ENCODE peak calls at places on chromosome 16, in ten cellular contexts. Y is dorsolateral prefrontal cortex; Z is stimulated activated naive CD4-positive, alpha-beta T cell; N is fibroblast of lung; T is ureter; I is adrenal gland; H is DMS79 treated with DMSO at 0.1 percent for 48 hours; M is naive B cell; U is fibroblast of the conjunctiva; W is activated effector memory CD4-positive, alpha-beta T cell treated with Interleukin-2 at 50 U/mL for 16 hours. X is an unnamed sample.

GRCh38 chr16:58652741-58653140 is 23.1 kb upstream of the CNOT1 start:
- DNase-seq in Y (no peak), Z (no peak), N (peak; percentile 19), T (no peak), I (peak; percentile 64), H (no peak), M (no peak), U (no peak), W (no peak), X (no peak)

GRCh38 chr16:53098526-53099317 is 43.9 kb downstream of the CHD9 start:
- DNase-seq in Y (peak; percentile 79), Z (no peak), N (peak; percentile 97), T (peak; percentile 87), I (peak; percentile 91), H (peak; percentile 49), M (peak; percentile 81), U (peak; percentile 95), W (peak; percentile 25), X (no peak)

GRCh38 chr16:14667347-14668266 is 26.5 kb downstream of the PLA2G10 start:
- DNase-seq in Y (no peak), Z (no peak), N (no peak), T (no peak), I (no peak), H (no peak), M (no peak), U (no peak), W (no peak), X (no peak)

GRCh38 chr16:78005881-78006280 is 16.5 kb upstream of the CLEC3A start:
- DNase-seq in Y (no peak), Z (no peak), N (no peak), T (no peak), I (no peak), H (no peak), M (no peak), U (no peak), W (no peak), X (no peak)

GRCh38 chr16:10961231-10961630 is 16.9 kb downstream of the CLEC16A start:
- DNase-seq in Y (no peak), Z (no peak), N (peak; percentile 96), T (no peak), I (peak; percentile 70), H (no peak), M (no peak), U (no peak), W (no peak), X (no peak)

GRCh38 chr16:53614346-53614745 is 89.3 kb downstream of the RPGRIP1L start:
- DNase-seq in Y (no peak), Z (no peak), N (peak; percentile 6), T (no peak), I (no peak), H (no peak), M (no peak), U (no peak), W (no peak), X (no peak)

GRCh38 chr16:89707695-89708094 is 6.2 kb upstream of the SPATA2L start:
- DNase-seq in Y (no peak), Z (no peak), N (no peak), T (no peak), I (no peak), H (no peak), M (no peak), U (no peak), W (no peak), X (no peak)

GRCh38 chr16:4489030-4489429 is 12.8 kb downstream of the HMOX2 start:
- DNase-seq in Y (no peak), Z (no peak), N (peak; percentile 96), T (no peak), I (no peak), H (no peak), M (no peak), U (no peak), W (no peak), X (no peak)

GRCh38 chr16:74111583-74111982 is 185.0 kb upstream of the PSMD7 start:
- DNase-seq in Y (no peak), Z (no peak), N (no peak), T (no peak), I (no peak), H (no peak), M (no peak), U (no peak), W (no peak), X (no peak)

GRCh38 chr16:67562918-67563707 is 787 bp downstream of the CTCF start:
- DNase-seq in Y (peak; percentile 59), Z (peak; percentile 70), N (peak; percentile 57), T (no peak), I (peak; percentile 63), H (peak; percentile 4), M (peak; percentile 66), U (no peak), W (peak; percentile 56), X (no peak)

GRCh38 chr16:57998992-57999365 is 1.5 kb downstream of the ZNF319 start:
- DNase-seq in Y (no peak), Z (no peak), N (no peak), T (no peak), I (no peak), H (no peak), M (no peak), U (no peak), W (no peak), X (no peak)

X was measured in AG09319.